ENCODE peak calls at places on chromosomes 7 and 10, in nine cellular contexts. One of them, this sample, is unnamed.

GRCh38 chr10:25083546-25084111 is 67.2 kb downstream of the THNSL1 start:
- DNase-seq in fibroblast of lung: peak
- DNase-seq in SJCRH30: no peak
- DNase-seq in NCI-H345: no peak
- DNase-seq in NCI-H774: no peak
- DNase-seq in naive thymus-derived CD4-positive, alpha-beta T cell: no peak
- DNase-seq in neural progenitor cell: no peak
- DNase-seq in LoVo: no peak
- DNase-seq in glutamatergic neuron: no peak
- DNase-seq in this sample: no peak

GRCh38 chr7:28136885-28137284 is 43.7 kb downstream of the JAZF1 start:
- DNase-seq in glutamatergic neuron: no peak
- DNase-seq in fibroblast of lung: no peak
- DNase-seq in naive thymus-derived CD4-positive, alpha-beta T cell: no peak
- DNase-seq in neural progenitor cell: no peak
- DNase-seq in SJCRH30: no peak
- DNase-seq in NCI-H774: no peak
- DNase-seq in NCI-H345: no peak
- DNase-seq in LoVo: no peak
- DNase-seq in this sample: no peak

GRCh38 chr7:19519443-19519977 is 189.3 kb downstream of the POLR1F start:
- DNase-seq in fibroblast of lung: peak
- DNase-seq in naive thymus-derived CD4-positive, alpha-beta T cell: no peak
- DNase-seq in glutamatergic neuron: no peak
- DNase-seq in SJCRH30: peak
- DNase-seq in NCI-H345: peak
- DNase-seq in neural progenitor cell: no peak
- DNase-seq in LoVo: no peak
- DNase-seq in NCI-H774: peak
- DNase-seq in this sample: no peak

GRCh38 chr7:129089521-129090212 is 34.8 kb upstream of the TNPO3 start:
- DNase-seq in glutamatergic neuron: no peak
- DNase-seq in NCI-H345: no peak
- DNase-seq in SJCRH30: no peak
- DNase-seq in neural progenitor cell: no peak
- DNase-seq in LoVo: no peak
- DNase-seq in fibroblast of lung: peak
- DNase-seq in NCI-H774: no peak
- DNase-seq in naive thymus-derived CD4-positive, alpha-beta T cell: no peak
- DNase-seq in this sample: no peak

GRCh38 chr7:44796034-44796503 is 412 bp upstream of the PPIA start:
- DNase-seq in glutamatergic neuron: no peak
- DNase-seq in fibroblast of lung: peak
- DNase-seq in naive thymus-derived CD4-positive, alpha-beta T cell: no peak
- DNase-seq in neural progenitor cell: peak
- DNase-seq in SJCRH30: no peak
- DNase-seq in NCI-H774: peak
- DNase-seq in NCI-H345: peak
- DNase-seq in LoVo: peak
- DNase-seq in this sample: no peak

GRCh38 chr7:11379641-11380040 is 406.0 kb downstream of the PHF14 start:
- DNase-seq in SJCRH30: no peak
- DNase-seq in glutamatergic neuron: no peak
- DNase-seq in NCI-H345: no peak
- DNase-seq in fibroblast of lung: no peak
- DNase-seq in neural progenitor cell: no peak
- DNase-seq in LoVo: no peak
- DNase-seq in naive thymus-derived CD4-positive, alpha-beta T cell: no peak
- DNase-seq in NCI-H774: no peak
- DNase-seq in this sample: no peak

GRCh38 chr10:18737841-18738240 is 78.6 kb downstream of the ARL5B start:
- DNase-seq in fibroblast of lung: peak
- DNase-seq in neural progenitor cell: no peak
- DNase-seq in NCI-H345: no peak
- DNase-seq in SJCRH30: no peak
- DNase-seq in glutamatergic neuron: no peak
- DNase-seq in naive thymus-derived CD4-positive, alpha-beta T cell: no peak
- DNase-seq in LoVo: no peak
- DNase-seq in NCI-H774: no peak
- DNase-seq in this sample: no peak

GRCh38 chr10:122075171-122075570 is 86.2 kb downstream of the TACC2 start:
- DNase-seq in glutamatergic neuron: no peak
- DNase-seq in NCI-H345: no peak
- DNase-seq in NCI-H774: no peak
- DNase-seq in LoVo: no peak
- DNase-seq in naive thymus-derived CD4-positive, alpha-beta T cell: no peak
- DNase-seq in fibroblast of lung: no peak
- DNase-seq in neural progenitor cell: no peak
- DNase-seq in SJCRH30: no peak
- DNase-seq in this sample: no peak

GRCh38 chr7:55066479-55066878 is 47.7 kb downstream of the EGFR start:
- DNase-seq in fibroblast of lung: peak
- DNase-seq in glutamatergic neuron: no peak
- DNase-seq in NCI-H774: no peak
- DNase-seq in neural progenitor cell: peak
- DNase-seq in naive thymus-derived CD4-positive, alpha-beta T cell: no peak
- DNase-seq in NCI-H345: no peak
- DNase-seq in SJCRH30: no peak
- DNase-seq in LoVo: no peak
- DNase-seq in this sample: no peak

GRCh38 chr7:158345731-158346130 is 241.9 kb downstream of the PTPRN2 start:
- DNase-seq in NCI-H345: no peak
- DNase-seq in NCI-H774: no peak
- DNase-seq in fibroblast of lung: no peak
- DNase-seq in naive thymus-derived CD4-positive, alpha-beta T cell: no peak
- DNase-seq in SJCRH30: no peak
- DNase-seq in LoVo: no peak
- DNase-seq in glutamatergic neuron: no peak
- DNase-seq in neural progenitor cell: no peak
- DNase-seq in this sample: no peak

GRCh38 chr7:131011976-131012375 is 278.0 kb upstream of the KLF14 start:
- DNase-seq in neural progenitor cell: no peak
- DNase-seq in naive thymus-derived CD4-positive, alpha-beta T cell: no peak
- DNase-seq in NCI-H345: no peak
- DNase-seq in LoVo: peak
- DNase-seq in SJCRH30: no peak
- DNase-seq in fibroblast of lung: peak
- DNase-seq in glutamatergic neuron: no peak
- DNase-seq in NCI-H774: no peak
- DNase-seq in this sample: no peak

GRCh38 chr7:158061031-158061630 is 526.5 kb downstream of the PTPRN2 start:
- DNase-seq in neural progenitor cell: no peak
- DNase-seq in fibroblast of lung: no peak
- DNase-seq in naive thymus-derived CD4-positive, alpha-beta T cell: no peak
- DNase-seq in SJCRH30: no peak
- DNase-seq in NCI-H774: no peak
- DNase-seq in LoVo: no peak
- DNase-seq in NCI-H345: peak
- DNase-seq in glutamatergic neuron: no peak
- DNase-seq in this sample: peak

GRCh38 chr10:59654007-59654406 is 55.6 kb downstream of the SLC16A9 start:
- DNase-seq in LoVo: no peak
- DNase-seq in glutamatergic neuron: no peak
- DNase-seq in NCI-H774: no peak
- DNase-seq in naive thymus-derived CD4-positive, alpha-beta T cell: no peak
- DNase-seq in SJCRH30: no peak
- DNase-seq in NCI-H345: no peak
- DNase-seq in neural progenitor cell: no peak
- DNase-seq in fibroblast of lung: peak
- DNase-seq in this sample: no peak

GRCh38 chr7:94190599-94191061 is 186.5 kb upstream of the BET1 start:
- DNase-seq in glutamatergic neuron: no peak
- DNase-seq in neural progenitor cell: no peak
- DNase-seq in fibroblast of lung: peak
- DNase-seq in naive thymus-derived CD4-positive, alpha-beta T cell: no peak
- DNase-seq in LoVo: peak
- DNase-seq in SJCRH30: peak
- DNase-seq in NCI-H774: no peak
- DNase-seq in NCI-H345: no peak
- DNase-seq in this sample: no peak

GRCh38 chr7:38000272-38000671 is 79.8 kb downstream of the EPDR1 start:
- DNase-seq in naive thymus-derived CD4-positive, alpha-beta T cell: no peak
- DNase-seq in SJCRH30: no peak
- DNase-seq in NCI-H774: no peak
- DNase-seq in neural progenitor cell: no peak
- DNase-seq in NCI-H345: no peak
- DNase-seq in fibroblast of lung: peak
- DNase-seq in LoVo: no peak
- DNase-seq in glutamatergic neuron: no peak
- DNase-seq in this sample: no peak

GRCh38 chr7:37448057-37448636 is 517 bp downstream of the ELMO1 start:
- DNase-seq in naive thymus-derived CD4-positive, alpha-beta T cell: no peak
- DNase-seq in fibroblast of lung: no peak
- DNase-seq in NCI-H345: no peak
- DNase-seq in SJCRH30: peak
- DNase-seq in NCI-H774: no peak
- DNase-seq in LoVo: no peak
- DNase-seq in neural progenitor cell: peak
- DNase-seq in glutamatergic neuron: peak
- DNase-seq in this sample: no peak

GRCh38 chr7:7922684-7923385 is 45.8 kb upstream of the GLCCI1 start:
- DNase-seq in SJCRH30: no peak
- DNase-seq in NCI-H774: no peak
- DNase-seq in glutamatergic neuron: no peak
- DNase-seq in neural progenitor cell: peak
- DNase-seq in LoVo: peak
- DNase-seq in naive thymus-derived CD4-positive, alpha-beta T cell: no peak
- DNase-seq in fibroblast of lung: no peak
- DNase-seq in NCI-H345: peak
- DNase-seq in this sample: no peak

GRCh38 chr7:51950811-51951210 is 634.2 kb upstream of the COBL start:
- DNase-seq in SJCRH30: no peak
- DNase-seq in NCI-H774: no peak
- DNase-seq in neural progenitor cell: peak
- DNase-seq in glutamatergic neuron: no peak
- DNase-seq in naive thymus-derived CD4-positive, alpha-beta T cell: no peak
- DNase-seq in fibroblast of lung: peak
- DNase-seq in LoVo: no peak
- DNase-seq in NCI-H345: peak
- DNase-seq in this sample: no peak

GRCh38 chr7:51289608-51290370 is 26.8 kb downstream of the COBL start:
- DNase-seq in SJCRH30: no peak
- DNase-seq in naive thymus-derived CD4-positive, alpha-beta T cell: no peak
- DNase-seq in glutamatergic neuron: no peak
- DNase-seq in NCI-H345: peak
- DNase-seq in LoVo: no peak
- DNase-seq in NCI-H774: peak
- DNase-seq in fibroblast of lung: no peak
- DNase-seq in neural progenitor cell: no peak
- DNase-seq in this sample: no peak

GRCh38 chr7:54946764-54947163 is 72.1 kb upstream of the EGFR start:
- DNase-seq in LoVo: peak
- DNase-seq in glutamatergic neuron: no peak
- DNase-seq in neural progenitor cell: no peak
- DNase-seq in SJCRH30: no peak
- DNase-seq in naive thymus-derived CD4-positive, alpha-beta T cell: no peak
- DNase-seq in NCI-H345: no peak
- DNase-seq in NCI-H774: no peak
- DNase-seq in fibroblast of lung: no peak
- DNase-seq in this sample: no peak